ENCODE peak calls at places on chromosomes 6 and 20, in eight cellular contexts. One of them, this sample, is unnamed.

GRCh38 chr6:136607204-136607931 is 57.1 kb upstream of the MAP7 start:
- DNase-seq in tibial artery: no peak
- DNase-seq in GM12865: no peak
- DNase-seq in naive thymus-derived CD8-positive, alpha-beta T cell: no peak
- DNase-seq in PC-9: peak
- DNase-seq in left colon: no peak
- DNase-seq in G401: no peak
- DNase-seq in GM04504: no peak
- DNase-seq in this sample: no peak

GRCh38 chr20:50980071-50980681 is 21.6 kb downstream of the MOCS3 start:
- DNase-seq in tibial artery: no peak
- DNase-seq in GM12865: no peak
- DNase-seq in naive thymus-derived CD8-positive, alpha-beta T cell: no peak
- DNase-seq in PC-9: peak
- DNase-seq in left colon: no peak
- DNase-seq in G401: no peak
- DNase-seq in GM04504: peak
- DNase-seq in this sample: peak

GRCh38 chr6:73695619-73696421 is at the start of gene CD109:
- DNase-seq in tibial artery: peak
- DNase-seq in GM12865: peak
- DNase-seq in naive thymus-derived CD8-positive, alpha-beta T cell: no peak
- DNase-seq in PC-9: peak
- DNase-seq in left colon: no peak
- DNase-seq in G401: no peak
- DNase-seq in GM04504: peak
- DNase-seq in this sample: no peak

GRCh38 chr6:57109905-57110304 is 19.9 kb downstream of the ZNF451 start:
- DNase-seq in tibial artery: no peak
- DNase-seq in GM12865: no peak
- DNase-seq in naive thymus-derived CD8-positive, alpha-beta T cell: no peak
- DNase-seq in PC-9: no peak
- DNase-seq in left colon: no peak
- DNase-seq in G401: no peak
- DNase-seq in GM04504: no peak
- DNase-seq in this sample: no peak

GRCh38 chr20:63045401-63045800 is 38.6 kb upstream of the BHLHE23 start:
- DNase-seq in tibial artery: no peak
- DNase-seq in GM12865: no peak
- DNase-seq in naive thymus-derived CD8-positive, alpha-beta T cell: no peak
- DNase-seq in PC-9: no peak
- DNase-seq in left colon: no peak
- DNase-seq in G401: no peak
- DNase-seq in GM04504: no peak
- DNase-seq in this sample: no peak

GRCh38 chr6:5403076-5403475 is 141.8 kb downstream of the FARS2 start:
- DNase-seq in tibial artery: no peak
- DNase-seq in GM12865: no peak
- DNase-seq in naive thymus-derived CD8-positive, alpha-beta T cell: no peak
- DNase-seq in PC-9: no peak
- DNase-seq in left colon: no peak
- DNase-seq in G401: no peak
- DNase-seq in GM04504: no peak
- DNase-seq in this sample: no peak

GRCh38 chr6:132798820-132799538 is 542 bp upstream of the SLC18B1 start:
- DNase-seq in tibial artery: peak
- DNase-seq in GM12865: peak
- DNase-seq in naive thymus-derived CD8-positive, alpha-beta T cell: peak
- DNase-seq in PC-9: peak
- DNase-seq in left colon: peak
- DNase-seq in G401: peak
- DNase-seq in GM04504: no peak
- DNase-seq in this sample: no peak

GRCh38 chr20:12966468-12967085 is 42.2 kb upstream of the SPTLC3 start:
- DNase-seq in tibial artery: no peak
- DNase-seq in GM12865: no peak
- DNase-seq in naive thymus-derived CD8-positive, alpha-beta T cell: no peak
- DNase-seq in PC-9: no peak
- DNase-seq in left colon: no peak
- DNase-seq in G401: peak
- DNase-seq in GM04504: peak
- DNase-seq in this sample: no peak

GRCh38 chr6:111601875-111602274 is 3.8 kb downstream of the TRAF3IP2 start:
- DNase-seq in tibial artery: peak
- DNase-seq in GM12865: no peak
- DNase-seq in naive thymus-derived CD8-positive, alpha-beta T cell: no peak
- DNase-seq in PC-9: no peak
- DNase-seq in left colon: peak
- DNase-seq in G401: no peak
- DNase-seq in GM04504: peak
- DNase-seq in this sample: no peak

GRCh38 chr6:42929928-42930360 is 664 bp downstream of the CNPY3 start:
- DNase-seq in tibial artery: peak
- DNase-seq in GM12865: peak
- DNase-seq in naive thymus-derived CD8-positive, alpha-beta T cell: no peak
- DNase-seq in PC-9: peak
- DNase-seq in left colon: peak
- DNase-seq in G401: no peak
- DNase-seq in GM04504: peak
- DNase-seq in this sample: no peak

GRCh38 chr6:21992178-21992967 is 304.5 kb downstream of the PRL start:
- DNase-seq in tibial artery: no peak
- DNase-seq in GM12865: peak
- DNase-seq in naive thymus-derived CD8-positive, alpha-beta T cell: no peak
- DNase-seq in PC-9: no peak
- DNase-seq in left colon: no peak
- DNase-seq in G401: no peak
- DNase-seq in GM04504: peak
- DNase-seq in this sample: no peak

GRCh38 chr6:37354526-37355384 is 972 bp downstream of the RNF8 start:
- DNase-seq in tibial artery: no peak
- DNase-seq in GM12865: peak
- DNase-seq in naive thymus-derived CD8-positive, alpha-beta T cell: no peak
- DNase-seq in PC-9: no peak
- DNase-seq in left colon: no peak
- DNase-seq in G401: peak
- DNase-seq in GM04504: no peak
- DNase-seq in this sample: no peak

GRCh38 chr6:142943746-142944125 is 1.2 kb downstream of the HIVEP2 start:
- DNase-seq in tibial artery: peak
- DNase-seq in GM12865: peak
- DNase-seq in naive thymus-derived CD8-positive, alpha-beta T cell: peak
- DNase-seq in PC-9: no peak
- DNase-seq in left colon: no peak
- DNase-seq in G401: no peak
- DNase-seq in GM04504: peak
- DNase-seq in this sample: no peak

GRCh38 chr6:164753517-164753916 is 555.9 kb downstream of the C6orf118 start:
- DNase-seq in tibial artery: no peak
- DNase-seq in GM12865: no peak
- DNase-seq in naive thymus-derived CD8-positive, alpha-beta T cell: no peak
- DNase-seq in PC-9: no peak
- DNase-seq in left colon: no peak
- DNase-seq in G401: no peak
- DNase-seq in GM04504: no peak
- DNase-seq in this sample: no peak

GRCh38 chr20:54284928-54285704 is 77.2 kb downstream of the PFDN4 start:
- DNase-seq in tibial artery: no peak
- DNase-seq in GM12865: no peak
- DNase-seq in naive thymus-derived CD8-positive, alpha-beta T cell: no peak
- DNase-seq in PC-9: no peak
- DNase-seq in left colon: no peak
- DNase-seq in G401: no peak
- DNase-seq in GM04504: no peak
- DNase-seq in this sample: peak

GRCh38 chr6:148747145-148747492 is 289 bp downstream of the UST start:
- DNase-seq in tibial artery: peak
- DNase-seq in GM12865: no peak
- DNase-seq in naive thymus-derived CD8-positive, alpha-beta T cell: no peak
- DNase-seq in PC-9: no peak
- DNase-seq in left colon: no peak
- DNase-seq in G401: peak
- DNase-seq in GM04504: peak
- DNase-seq in this sample: no peak

This sample was measured in keratinocyte.